ENCODE peak calls at places on chromosomes 7 and 10, in eight cellular contexts. K is hepatocyte; S is thoracic aorta; W is left lung; L is mesenchymal stem cell; J is CD4-positive, alpha-beta memory T cell; T is thyroid gland; C is effector memory CD4-positive, alpha-beta T cell. I is an unnamed sample. For H3K9me3, the result is how much of the 10 kb centered on the place peaks cover.

GRCh38 chr10:35336921-35337741 is 822 bp downstream of the CCNY start:
- DNase-seq in T (peak), S (no peak), J (no peak), C (peak), L (peak), K (peak), W (peak), I (peak)

GRCh38 chr7:102890971-102891692 is 21.7 kb upstream of the LRRC17 start:
- DNase-seq in S (no peak), K (no peak), C (no peak), T (no peak), L (no peak), W (no peak), J (no peak), I (no peak)

GRCh38 chr7:36096460-36097095 is 56.5 kb upstream of the EEPD1 start:
- DNase-seq in J (no peak), L (no peak), C (no peak), S (no peak), T (no peak), W (no peak), K (no peak), I (no peak)

GRCh38 chr10:101403161-101403560 is 49.2 kb downstream of the BTRC start:
- DNase-seq in C (no peak), K (no peak), W (no peak), J (no peak), L (no peak), S (no peak), T (no peak), I (no peak)

GRCh38 chr10:71073451-71074175 is 138.8 kb upstream of the UNC5B start:
- DNase-seq in C (no peak), W (no peak), S (no peak), L (no peak), K (no peak), T (no peak), J (no peak), I (no peak)

GRCh38 chr7:29989257-29989995 is at the start of gene SCRN1:
- DNase-seq in K (peak), W (peak), C (no peak), J (peak), L (peak), S (no peak), T (peak), I (peak)

GRCh38 chr7:92158660-92159575 is 20.0 kb downstream of the LRRD1 start:
- DNase-seq in J (no peak), L (peak), C (no peak), K (no peak), S (no peak), T (no peak), W (no peak), I (peak)

GRCh38 chr10:80136134-80136571 is 3.6 kb downstream of the PLAC9 start:
- DNase-seq in S (peak), T (peak), J (no peak), L (no peak), W (no peak), C (no peak), K (peak), I (no peak)

GRCh38 chr10:48981310-48981907 is 41.8 kb upstream of the LRRC18 start:
- DNase-seq in K (peak), C (no peak), S (no peak), W (peak), J (peak), L (peak), T (peak), I (peak)

GRCh38 chr7:41374150-41374848 is 328.6 kb downstream of the INHBA start:
- DNase-seq in W (no peak), S (no peak), J (no peak), T (peak), L (no peak), K (no peak), C (no peak), I (no peak)

GRCh38 chr7:76380623-76380966 is 21.8 kb upstream of the YWHAG start:
- DNase-seq in T (no peak), K (no peak), C (no peak), S (no peak), W (no peak), L (no peak), J (no peak), I (no peak)

GRCh38 chr7:155598810-155599210 is 45.7 kb upstream of the RBM33 start:
- DNase-seq in S (peak), L (peak), C (peak), T (peak), W (peak), J (peak), K (peak), I (peak)

GRCh38 chr7:16982640-16983103 is 100.9 kb upstream of the AGR3 start:
- DNase-seq in S (no peak), K (peak), W (no peak), T (peak), L (peak), J (peak), C (no peak), I (peak)

GRCh38 chr10:35375091-35375765 is 38.9 kb downstream of the CCNY start:
- DNase-seq in J (no peak), S (no peak), W (no peak), C (no peak), T (no peak), K (no peak), L (no peak), I (peak)

GRCh38 chr7:30708412-30708811 is 26.2 kb upstream of the CRHR2 start:
- DNase-seq in C (no peak), S (no peak), K (no peak), W (no peak), J (no peak), T (no peak), L (no peak), I (no peak)

GRCh38 chr10:118844731-118845573 is 90.2 kb upstream of the CACUL1 start:
- DNase-seq in K (no peak), L (no peak), J (no peak), T (peak), W (no peak), C (no peak), S (no peak), I (no peak)

GRCh38 chr10:133159950-133160812 is at the start of gene KNDC1:
- DNase-seq in W (no peak), S (no peak), T (peak), J (no peak), C (peak), L (no peak), K (peak), I (no peak)

GRCh38 chr7:1813394-1814088 is 143.5 kb downstream of the ELFN1 start:
- DNase-seq in S (no peak), W (no peak), K (no peak), J (no peak), L (no peak), C (no peak), T (no peak), I (no peak)

GRCh38 chr7:45689797-45690761 is 115.9 kb downstream of the ADCY1 start:
- DNase-seq in S (no peak), J (no peak), L (no peak), C (no peak), T (no peak), W (no peak), K (no peak), I (no peak)

GRCh38 chr7:42993038-42993437 is 60.9 kb downstream of the MRPL32 start:
- DNase-seq in C (no peak), S (no peak), W (no peak), T (no peak), K (peak), J (no peak), L (no peak), I (no peak)

GRCh38 chr7:55130554-55131198 is 111.9 kb downstream of the EGFR start:
- DNase-seq in J (no peak), W (peak), C (no peak), K (no peak), S (no peak), L (peak), T (peak), I (peak)

GRCh38 chr7:98058186-98058585 is 48.5 kb upstream of the LMTK2 start:
- DNase-seq in W (no peak), K (no peak), J (no peak), C (no peak), T (no peak), S (no peak), L (no peak), I (no peak)

GRCh38 chr10:90920986-90921643 is at the start of gene ANKRD1:
- DNase-seq in J (no peak), C (no peak), W (no peak), S (no peak), T (no peak), L (peak), K (peak), I (peak)

GRCh38 chr7:155285423-155286220 is 12.1 kb upstream of the INSIG1 start:
- DNase-seq in J (no peak), K (no peak), C (no peak), L (no peak), W (no peak), S (no peak), T (no peak), I (no peak)

GRCh38 chr7:153370092-153370491 is 610.5 kb downstream of the ACTR3B start:
- DNase-seq in L (no peak), K (no peak), S (no peak), T (no peak), J (no peak), C (no peak), W (no peak), I (no peak)

GRCh38 chr10:86671985-86672710 is 3.8 kb downstream of the LDB3 start:
- DNase-seq in K (peak), J (no peak), T (peak), L (peak), C (no peak), W (no peak), S (no peak), I (no peak)

GRCh38 chr10:95297402-95297801 is 6.6 kb upstream of the PDLIM1 start:
- DNase-seq in K (no peak), L (no peak), W (no peak), J (no peak), S (no peak), C (no peak), T (no peak), I (no peak)

GRCh38 chr10:100245484-100246220 is 16.3 kb upstream of the CHUK start:
- DNase-seq in S (no peak), J (no peak), K (no peak), L (no peak), W (no peak), C (no peak), T (no peak), I (no peak)

GRCh38 chr10:13352519-13352918 is 4.4 kb upstream of the SEPHS1 start:
- DNase-seq in S (no peak), W (no peak), K (no peak), T (no peak), L (no peak), C (no peak), J (no peak), I (no peak)

GRCh38 chr7:7100432-7100849 is 81.9 kb upstream of the C1GALT1 start:
- DNase-seq in L (peak), S (no peak), T (no peak), W (no peak), K (peak), C (no peak), J (no peak), I (peak)

GRCh38 chr7:17481118-17481517 is 182.7 kb downstream of the AHR start:
- DNase-seq in L (no peak), S (no peak), K (no peak), W (no peak), T (no peak), C (no peak), J (no peak), I (no peak)

GRCh38 chr10:78846770-78847169 is 222.0 kb upstream of the ZMIZ1 start:
- DNase-seq in S (no peak), C (no peak), W (no peak), K (no peak), J (no peak), L (no peak), T (no peak), I (no peak)

GRCh38 chr10:62772186-62772950 is 32.2 kb upstream of the ADO start:
- DNase-seq in S (no peak), W (no peak), C (no peak), J (no peak), K (no peak), L (no peak), T (no peak), I (no peak)

GRCh38 chr7:106265133-106265532 is 19.6 kb downstream of the NAMPT start:
- DNase-seq in W (no peak), S (no peak), J (no peak), L (no peak), K (no peak), C (no peak), T (no peak), I (no peak)

GRCh38 chr10:30270247-30270646 is 78.8 kb downstream of the MTPAP start:
- DNase-seq in J (no peak), S (no peak), T (no peak), W (no peak), K (no peak), L (no peak), C (no peak), I (no peak)

GRCh38 chr10:22003964-22004281 is 393 bp upstream of the DNAJC1 start:
- DNase-seq in T (no peak), J (no peak), W (no peak), S (no peak), K (no peak), C (no peak), L (no peak), I (no peak)

GRCh38 chr7:135342887-135343286 is 109.2 kb downstream of the STRA8 start:
- DNase-seq in T (no peak), K (no peak), C (no peak), W (no peak), J (no peak), L (no peak), S (no peak), I (no peak)

GRCh38 chr7:42236266-42237161 is 495 bp downstream of the GLI3 start:
- DNase-seq in K (peak), C (no peak), L (peak), T (peak), J (no peak), S (peak), W (peak), I (peak)

DNA sequence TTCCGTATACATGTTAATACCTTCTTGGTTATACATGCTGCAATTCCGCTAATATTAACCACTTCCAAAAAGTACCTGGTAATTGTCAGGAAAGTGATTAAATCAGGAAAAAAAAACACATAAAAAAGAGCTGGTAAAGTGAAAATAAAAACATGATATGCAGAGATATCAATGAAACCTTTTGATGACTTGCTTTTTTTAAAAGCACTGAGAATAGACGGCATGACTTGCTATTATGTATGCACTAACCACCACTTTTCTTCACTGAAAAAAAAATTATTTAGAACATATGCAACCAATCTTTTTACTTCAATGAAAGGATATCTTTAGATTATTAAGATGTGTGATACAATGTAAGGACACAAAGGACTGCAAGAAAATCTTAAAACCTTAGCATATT is 163.0 kb downstream of the KMT2E start:
- DNase-seq in S (no peak), K (no peak), W (no peak), T (no peak), C (no peak), L (no peak), J (no peak), I (no peak)
- H3K4me3 ChIP-seq in S (no peak), K (no peak), W (no peak), T (no peak), C (no peak), L (no peak), J (no peak), I (no peak)

GRCh38 chr7:117829450-117829849 is 43.8 kb downstream of the CTTNBP2 start:
- DNase-seq in T (no peak), J (no peak), K (no peak), L (peak), W (no peak), C (no peak), S (no peak), I (no peak)

GRCh38 chr7:117828831-117829230 is 44.4 kb downstream of the CTTNBP2 start:
- DNase-seq in J (no peak), S (no peak), L (peak), W (no peak), K (no peak), T (no peak), C (no peak), I (no peak)

GRCh38 chr7:117825132-117825531 is 48.1 kb downstream of the CTTNBP2 start:
- DNase-seq in S (no peak), J (no peak), K (no peak), L (peak), T (no peak), W (no peak), C (no peak), I (peak)

GRCh38 chr7:117830422-117830954 is 42.8 kb downstream of the CTTNBP2 start:
- DNase-seq in K (no peak), C (no peak), S (no peak), T (peak), J (no peak), L (peak), W (peak), I (no peak)

GRCh38 chr7:117827861-117828260 is 45.4 kb downstream of the CTTNBP2 start:
- DNase-seq in J (no peak), L (peak), W (no peak), K (no peak), T (peak), C (no peak), S (no peak), I (peak)
- H3K9me3 ChIP-seq in J (under half), L (under half), W (under half), K (under half), T (under half), C (under half), S (under half), I (under half)

GRCh38 chr7:15682751-15683150 is 3.7 kb downstream of the MEOX2 start:
- DNase-seq in S (no peak), K (no peak), J (no peak), T (no peak), C (no peak), L (no peak), W (no peak), I (no peak)
- H3K4me3 ChIP-seq in S (peak), K (no peak), J (no peak), T (no peak), C (no peak), L (no peak), W (peak), I (no peak)

GRCh38 chr7:24059775-24060174 is 224.2 kb upstream of the NPY start:
- DNase-seq in J (no peak), S (no peak), K (no peak), C (no peak), L (no peak), T (no peak), W (no peak), I (no peak)
- H3K9me3 ChIP-seq in J (under half), S (under half), K (under half), C (under half), L (under half), T (under half), W (under half), I (under half)

DNA sequence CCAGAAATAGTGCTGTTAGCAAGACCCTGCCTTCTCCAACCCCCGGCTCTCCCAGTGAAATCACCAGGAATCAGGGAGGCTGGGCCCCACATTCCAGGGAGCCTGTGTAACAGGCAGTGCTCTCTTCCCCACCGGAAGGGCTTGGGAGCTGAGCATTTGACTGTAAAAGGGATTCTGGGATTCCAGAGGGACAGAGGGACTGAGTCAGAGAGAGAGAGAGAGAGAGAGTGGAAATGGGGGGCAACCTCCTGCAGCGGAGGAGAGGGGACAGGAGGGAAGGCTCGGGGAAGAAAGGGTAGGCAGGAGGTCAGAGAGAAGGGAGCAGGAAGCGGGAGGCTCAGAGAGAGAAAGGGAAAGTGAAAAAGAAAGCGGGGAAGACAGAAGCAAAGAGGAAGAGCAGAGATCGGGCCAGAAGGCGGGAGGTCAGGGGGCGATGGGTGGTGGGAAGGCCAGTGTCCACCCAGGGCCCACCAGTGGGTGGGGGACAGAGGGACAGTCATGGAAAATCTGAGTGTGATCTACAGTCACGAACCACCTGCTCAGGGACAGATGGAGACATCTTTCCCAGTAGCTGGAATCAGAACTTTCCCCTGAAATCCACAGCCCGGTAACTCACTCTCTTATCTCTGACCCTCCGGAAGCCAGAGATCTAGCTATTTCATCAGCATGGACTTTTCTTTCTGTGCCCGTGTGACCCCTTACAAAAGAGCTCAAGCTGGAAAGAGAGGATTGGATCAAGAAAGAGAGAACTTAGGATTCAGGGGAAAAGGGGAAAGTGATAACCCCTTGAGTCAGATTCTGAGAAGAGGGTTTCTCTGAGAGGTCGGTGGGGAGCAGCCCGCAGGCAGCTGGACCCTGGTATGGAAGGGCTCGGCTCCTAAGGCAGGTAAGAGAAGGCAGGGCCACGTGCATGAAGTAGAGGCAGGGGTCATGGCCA is 4.6 kb upstream of the SERPINE1 start:
- DNase-seq in W (peak), L (peak), T (peak), S (peak), K (peak), C (no peak), J (no peak), I (peak)
- H3K4me3 ChIP-seq in W (peak), L (no peak), T (no peak), S (peak), K (no peak), C (no peak), J (no peak), I (no peak)

DNA sequence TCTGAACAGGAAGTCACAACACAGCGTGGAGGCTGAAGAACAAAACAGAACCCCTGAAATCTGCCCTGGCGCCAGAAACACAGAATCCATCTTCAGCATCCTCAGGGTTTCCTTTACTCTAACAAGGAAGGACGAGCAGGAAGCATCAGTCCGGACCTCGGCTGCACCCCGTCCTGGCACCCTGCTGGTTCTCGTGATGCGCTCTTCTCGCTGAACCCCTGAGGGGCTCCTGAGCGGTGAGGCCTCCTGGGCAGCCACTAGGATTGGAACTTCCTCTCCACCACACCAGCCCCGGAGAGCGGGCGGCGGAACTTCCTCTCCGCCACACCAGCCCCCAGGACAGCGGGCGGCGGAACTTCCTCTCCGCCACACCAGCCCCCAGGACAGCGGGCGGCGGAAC is 461.9 kb downstream of the PTPRN2 start:
- DNase-seq in J (no peak), S (no peak), L (no peak), C (no peak), T (no peak), K (no peak), W (no peak), I (no peak)
- H3K9me3 ChIP-seq in J (under half), S (under half), L (under half), C (under half), T (under half), K (under half), W (under half), I (half or more)

DNA sequence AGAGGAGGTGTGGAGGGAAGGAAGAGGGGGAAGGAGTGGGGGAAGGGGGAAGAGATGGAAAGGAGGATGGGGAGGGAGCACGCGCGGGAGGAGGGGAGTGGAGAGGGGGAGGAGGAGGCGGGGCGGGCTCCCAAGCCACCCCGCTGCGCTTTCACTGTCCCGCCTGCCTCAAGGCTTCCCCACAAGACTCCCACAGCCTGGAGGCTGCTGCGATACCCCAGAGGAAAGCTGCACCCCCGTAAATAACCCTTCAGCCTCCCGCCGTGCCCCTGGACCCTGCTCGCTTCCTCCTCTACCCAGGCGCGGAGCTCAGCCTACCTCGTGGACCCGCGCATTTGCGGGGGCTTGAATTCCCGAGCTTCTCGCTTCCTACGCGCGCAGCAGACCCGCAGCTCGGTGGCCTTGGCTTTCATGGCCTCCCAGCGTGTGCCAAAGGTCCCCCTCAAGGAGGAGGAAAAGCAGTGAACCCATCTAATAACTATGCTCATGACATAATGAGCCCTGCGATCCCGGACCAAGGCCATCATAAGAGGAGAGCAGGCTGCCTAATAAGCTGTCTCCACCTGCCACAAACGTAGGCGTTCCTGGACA is at the start of gene C10orf67:
- DNase-seq in T (peak), K (peak), L (peak), W (no peak), J (no peak), C (no peak), S (no peak), I (peak)
- H3K4me3 ChIP-seq in T (peak), K (peak), L (peak), W (peak), J (peak), C (peak), S (peak), I (peak)